ENCODE peak calls at places on chromosome 10, in nine cellular contexts. R is NCI-H1048; J is HCEC 1CT; N is neural progenitor cell; X is NCI-H2171; V is stimulated activated CD8-positive, alpha-beta memory T cell treated with anti-CD3 and anti-CD28 coated beads, Interleukin-2, amount 100 ng/mL, for 1 hour; G is HS-5; U is CD4-positive, alpha-beta T cell; P is activated T-cell treated with anti-CD3 and anti-CD28 coated beads for 24 hours. W is an unnamed sample.

GRCh38 chr10:68861253-68861652 is 33.9 kb downstream of the STOX1 start:
- DNase-seq in V (no peak), P (no peak), X (no peak), N (no peak), R (no peak), G (no peak), U (no peak), J (no peak), W (no peak)

GRCh38 chr10:131002031-131002861 is 309.3 kb downstream of the TCERG1L start:
- DNase-seq in X (no peak), J (no peak), V (no peak), G (no peak), N (no peak), P (no peak), R (no peak), U (no peak), W (no peak)

GRCh38 chr10:93096901-93097300 is 23.2 kb downstream of the CYP26A1 start:
- DNase-seq in V (no peak), P (no peak), X (no peak), G (no peak), U (no peak), J (no peak), R (no peak), N (no peak), W (no peak)

GRCh38 chr10:32938554-32939061 is 19.4 kb downstream of the ITGB1 start:
- DNase-seq in N (peak; percentile 37), R (no peak), G (no peak), X (no peak), U (no peak), J (no peak), P (no peak), V (no peak), W (no peak)

GRCh38 chr10:49220679-49221078 is 32.5 kb upstream of the TMEM273 start:
- DNase-seq in J (no peak), G (no peak), N (no peak), R (no peak), V (no peak), X (no peak), P (no peak), U (no peak), W (no peak)

GRCh38 chr10:3397231-3397630 is 224.6 kb upstream of the PITRM1 start:
- DNase-seq in X (no peak), P (no peak), J (no peak), G (no peak), N (no peak), V (no peak), R (no peak), U (no peak), W (no peak)

GRCh38 chr10:110413903-110414562 is 83.7 kb upstream of the DUSP5 start:
- DNase-seq in J (no peak), R (no peak), U (no peak), V (no peak), G (no peak), N (no peak), X (no peak), P (no peak), W (no peak)

GRCh38 chr10:106078796-106079576 is 1085.5 kb downstream of the SORCS1 start:
- DNase-seq in P (no peak), J (no peak), N (no peak), R (no peak), V (no peak), U (no peak), X (no peak), G (peak; percentile 56), W (no peak)

GRCh38 chr10:15053061-15053460 is 9.3 kb downstream of the OLAH start:
- DNase-seq in X (no peak), N (no peak), U (no peak), G (no peak), J (no peak), R (no peak), V (no peak), P (no peak), W (no peak)

GRCh38 chr10:92239600-92240288 is 51.1 kb downstream of the CPEB3 start:
- DNase-seq in J (peak; percentile 25), P (peak; percentile 29), V (peak; percentile 5), R (no peak), N (peak; percentile 76), X (peak; percentile 6), G (no peak), U (peak; percentile 11), W (no peak)

GRCh38 chr10:100186253-100186780 is 488 bp upstream of the ERLIN1 start:
- DNase-seq in U (no peak), R (no peak), P (peak; percentile 16), V (no peak), X (peak; percentile 36), J (peak; percentile 31), G (no peak), N (no peak), W (peak; percentile 45)

GRCh38 chr10:10138685-10139084 is 879.0 kb upstream of the CELF2 start:
- DNase-seq in X (no peak), R (no peak), G (no peak), V (no peak), N (no peak), J (no peak), U (no peak), P (no peak), W (no peak)

GRCh38 chr10:36531621-36532020 is 593.8 kb upstream of the ANKRD30A start:
- DNase-seq in P (no peak), N (no peak), X (no peak), J (peak; percentile 85), U (no peak), R (no peak), V (no peak), G (no peak), W (no peak)

GRCh38 chr10:130998642-130999041 is 312.9 kb downstream of the TCERG1L start:
- DNase-seq in U (no peak), R (no peak), N (no peak), X (no peak), P (no peak), G (no peak), V (no peak), J (no peak), W (no peak)

GRCh38 chr10:101403161-101403560 is 49.2 kb downstream of the BTRC start:
- DNase-seq in N (no peak), V (no peak), J (no peak), U (no peak), X (no peak), G (no peak), P (no peak), R (no peak), W (no peak)

GRCh38 chr10:47344996-47345870 is 2.9 kb upstream of the RBP3 start:
- DNase-seq in U (no peak), N (no peak), J (no peak), G (no peak), V (no peak), P (no peak), X (no peak), R (no peak), W (no peak)

GRCh38 chr10:21184216-21184615 is 287.1 kb upstream of the NEBL start:
- DNase-seq in X (peak; percentile 11), N (no peak), U (no peak), R (no peak), V (no peak), J (no peak), G (no peak), P (no peak), W (no peak)

GRCh38 chr10:130778166-130778545 is 533.4 kb downstream of the TCERG1L start:
- DNase-seq in X (no peak), J (no peak), G (no peak), V (no peak), U (no peak), R (no peak), N (no peak), P (no peak), W (no peak)

GRCh38 chr10:125136087-125136486 is 24.3 kb downstream of the CTBP2 start:
- DNase-seq in X (no peak), P (no peak), N (no peak), V (no peak), G (no peak), U (no peak), R (no peak), J (no peak), W (no peak)

GRCh38 chr10:88461426-88461825 is 121.7 kb downstream of the RNLS start:
- DNase-seq in R (no peak), U (no peak), V (no peak), G (no peak), X (no peak), J (no peak), P (no peak), N (no peak), W (no peak)

GRCh38 chr10:103181244-103181643 is 11.8 kb downstream of the NT5C2 start:
- DNase-seq in G (no peak), P (no peak), N (no peak), V (no peak), U (no peak), R (no peak), X (no peak), J (no peak), W (no peak)

GRCh38 chr10:101258179-101258885 is 29.1 kb upstream of the LBX1 start:
- DNase-seq in X (no peak), R (no peak), V (no peak), N (no peak), U (no peak), P (no peak), G (no peak), J (no peak), W (no peak)

GRCh38 chr10:22333167-22333566 is 12.1 kb upstream of the SPAG6 start:
- DNase-seq in R (no peak), N (no peak), G (no peak), U (no peak), V (no peak), X (no peak), P (no peak), J (no peak), W (no peak)

GRCh38 chr10:103584216-103585010 is 90.9 kb downstream of the NEURL1 start:
- DNase-seq in X (no peak), V (peak; percentile 47), N (no peak), J (no peak), U (peak; percentile 50), P (peak; percentile 45), G (no peak), R (no peak), W (no peak)

GRCh38 chr10:48306870-48307531 is 524 bp downstream of the MAPK8 start:
- DNase-seq in P (no peak), X (peak; percentile 25), U (peak; percentile 59), V (peak; percentile 52), N (peak; percentile 72), G (no peak), R (peak; percentile 15), J (peak; percentile 35), W (no peak)

GRCh38 chr10:89556590-89556989 is 21.2 kb upstream of the SLC16A12 start:
- DNase-seq in V (no peak), U (no peak), P (no peak), R (no peak), N (no peak), G (no peak), J (no peak), X (no peak), W (no peak)